ENCODE peak calls at places on chromosomes 7 and 10, in seven cellular contexts. W is stomach, V is GM23248, Q is pancreas, X is left ventricle myocardium inferior, R is PC-9, F is esophagus squamous epithelium. E is an unnamed sample.
A peak's percentile ranks its signal among the peaks of the same experiment; 100 is the strongest.

GRCh38 chr10:78362406-78363022 is 328.9 kb downstream of the RPS24 start:
- DNase-seq in V (peak; percentile 50), X (peak; percentile 26), W (no peak), R (no peak), Q (no peak), F (no peak), E (no peak)

GRCh38 chr10:131126321-131127121 is 185.0 kb downstream of the TCERG1L start:
- DNase-seq in W (no peak), V (no peak), X (no peak), Q (peak; percentile 66), F (no peak), R (no peak), E (no peak)

GRCh38 chr10:53839437-53840039 is 961.5 kb downstream of the PCDH15 start:
- DNase-seq in W (no peak), X (no peak), Q (no peak), V (peak; percentile 49), R (no peak), F (no peak), E (no peak)

GRCh38 chr7:2919256-2919655 is 75.1 kb upstream of the GNA12 start:
- DNase-seq in X (no peak), R (no peak), W (no peak), V (no peak), Q (no peak), F (no peak), E (no peak)

GRCh38 chr10:128087884-128088695 is 38.1 kb downstream of the MKI67 start:
- DNase-seq in F (no peak), Q (no peak), X (no peak), W (no peak), R (peak; percentile 35), V (no peak), E (no peak)

GRCh38 chr7:3399858-3400257 is 98.8 kb downstream of the SDK1 start:
- DNase-seq in V (peak; percentile 3), Q (no peak), W (no peak), F (no peak), R (no peak), X (no peak), E (no peak)

GRCh38 chr7:47573758-47574472 is 8.0 kb downstream of the TNS3 start:
- DNase-seq in R (peak; percentile 97), Q (peak; percentile 81), V (peak; percentile 93), X (no peak), F (no peak), W (peak; percentile 71), E (no peak)

GRCh38 chr7:4144801-4145470 is 537.2 kb upstream of the FOXK1 start:
- DNase-seq in X (peak; percentile 42), V (no peak), R (no peak), W (no peak), F (no peak), Q (no peak), E (no peak)

GRCh38 chr7:16094651-16095050 is 326.7 kb downstream of the CRPPA start:
- DNase-seq in Q (no peak), W (no peak), R (no peak), X (no peak), V (no peak), F (no peak), E (no peak)

GRCh38 chr10:52621635-52622079 is 150.9 kb downstream of the MBL2 start:
- DNase-seq in Q (no peak), F (no peak), R (no peak), V (peak; percentile 71), X (no peak), W (no peak), E (no peak)

GRCh38 chr7:28103984-28104628 is 76.5 kb downstream of the JAZF1 start:
- DNase-seq in V (no peak), W (peak; percentile 36), R (peak; percentile 83), X (peak; percentile 29), Q (peak; percentile 23), F (no peak), E (no peak)

GRCh38 chr10:86139066-86139657 is 227.4 kb downstream of the GRID1 start:
- DNase-seq in W (no peak), R (no peak), X (no peak), V (peak; percentile 1), Q (peak; percentile 45), F (no peak), E (no peak)

GRCh38 chr10:124032982-124033886 is 60.2 kb downstream of the CHST15 start:
- DNase-seq in F (no peak), V (peak; percentile 78), Q (no peak), R (no peak), X (no peak), W (no peak), E (no peak)

GRCh38 chr10:120685136-120685535 is 166.0 kb upstream of the WDR11 start:
- DNase-seq in V (no peak), W (no peak), X (no peak), R (no peak), Q (no peak), F (no peak), E (no peak)

GRCh38 chr7:1454471-1455065 is 4.7 kb downstream of the MICALL2 start:
- DNase-seq in F (no peak), R (no peak), W (peak; percentile 40), Q (peak; percentile 41), V (no peak), X (peak; percentile 40), E (no peak)

GRCh38 chr10:62096534-62096933 is 172.1 kb downstream of the RTKN2 start:
- DNase-seq in W (no peak), V (no peak), F (no peak), Q (no peak), X (no peak), R (no peak), E (no peak)

GRCh38 chr7:14931511-14932215 is 29.1 kb upstream of the DGKB start:
- DNase-seq in F (no peak), W (no peak), R (no peak), X (no peak), V (no peak), Q (peak; percentile 85), E (no peak)

GRCh38 chr10:3828404-3829192 is 43.6 kb upstream of the KLF6 start:
- DNase-seq in X (no peak), F (no peak), W (no peak), R (no peak), Q (no peak), V (peak; percentile 84), E (no peak)

GRCh38 chr10:92844746-92845145 is 3.6 kb upstream of the EXOC6 start:
- DNase-seq in Q (no peak), V (no peak), X (no peak), R (no peak), F (no peak), W (no peak), E (no peak)

GRCh38 chr10:127906548-127907377 is at the start of gene PTPRE:
- DNase-seq in V (peak; percentile 92), W (peak; percentile 83), X (peak; percentile 82), Q (peak; percentile 61), F (no peak), R (peak; percentile 75), E (peak; percentile 21)

GRCh38 chr7:155343661-155344121 is 46.0 kb downstream of the INSIG1 start:
- DNase-seq in X (no peak), F (no peak), Q (no peak), R (no peak), W (no peak), V (no peak), E (no peak)

GRCh38 chr7:155344270-155344617 is 46.6 kb downstream of the INSIG1 start:
- DNase-seq in F (no peak), V (no peak), Q (no peak), W (no peak), R (no peak), X (no peak), E (no peak)

GRCh38 chr7:155344618-155345433 is 47.1 kb downstream of the INSIG1 start:
- DNase-seq in W (peak; percentile 84), R (peak; percentile 66), V (peak; percentile 80), F (no peak), X (peak; percentile 71), Q (peak; percentile 84), E (peak; percentile 75)

GRCh38 chr7:155346285-155346684 is 48.6 kb downstream of the INSIG1 start:
- DNase-seq in Q (no peak), F (no peak), W (no peak), V (no peak), R (no peak), X (no peak), E (no peak)

DNA sequence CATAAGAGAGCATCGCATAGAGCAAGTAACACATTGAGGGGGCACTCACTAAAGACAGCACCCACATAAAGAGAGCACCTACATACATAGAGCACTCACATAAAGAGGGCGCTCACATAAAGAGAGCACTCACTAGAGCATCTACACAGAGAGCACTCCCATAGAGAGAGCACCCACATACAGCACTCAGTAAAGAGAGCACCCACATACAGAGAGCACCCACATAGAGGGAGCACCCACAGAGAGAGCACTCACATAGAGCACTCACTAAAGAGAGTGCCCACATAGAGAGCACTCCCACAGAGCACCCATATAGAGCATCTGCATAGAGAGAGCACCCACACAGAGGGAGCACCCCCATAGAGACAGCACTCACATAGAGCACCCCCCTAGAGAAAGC is 47.8 kb downstream of the INSIG1 start:
- DNase-seq in W (no peak), Q (no peak), F (no peak), V (no peak), R (no peak), X (no peak), E (no peak)
- H3K4me3 ChIP-seq in W (no peak overlapping the region), Q (no peak overlapping the region), F (no peak overlapping the region), V (no peak overlapping the region), R (no peak overlapping the region), X (no peak overlapping the region), E (no peak overlapping the region)

DNA sequence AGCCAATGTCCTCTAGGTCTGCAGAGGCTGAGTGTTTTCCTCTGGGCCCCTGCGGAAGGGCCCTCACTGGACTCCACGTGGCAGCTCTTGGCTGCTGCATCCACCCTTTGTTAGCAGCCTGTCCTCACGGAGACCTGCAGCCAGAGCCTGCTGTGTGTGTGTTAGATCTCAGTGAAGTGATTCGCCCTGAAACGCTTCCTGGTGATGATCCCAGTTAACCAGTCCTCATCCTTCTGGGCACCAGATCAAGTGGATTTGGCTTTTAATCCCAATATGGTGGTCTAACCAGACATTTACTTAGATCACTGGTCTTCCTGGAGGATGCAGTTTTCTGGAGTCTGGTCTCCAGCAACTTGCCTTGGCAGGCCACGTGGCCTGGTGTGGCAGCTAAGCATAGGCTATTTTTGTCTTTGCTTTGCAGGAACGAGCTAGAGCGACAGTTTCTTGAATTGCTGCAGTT is 39.5 kb upstream of the GJD4 start:
- DNase-seq in F (no peak), R (no peak), X (peak; percentile 29), Q (no peak), W (no peak), V (peak; percentile 62), E (no peak)
- H3K27ac ChIP-seq in F (no peak overlapping the region), R (no peak overlapping the region), X (peak overlapping the region; percentile 71), Q (no peak overlapping the region), W (no peak overlapping the region), V (peak overlapping the region; percentile 41), E (no peak overlapping the region)

DNA sequence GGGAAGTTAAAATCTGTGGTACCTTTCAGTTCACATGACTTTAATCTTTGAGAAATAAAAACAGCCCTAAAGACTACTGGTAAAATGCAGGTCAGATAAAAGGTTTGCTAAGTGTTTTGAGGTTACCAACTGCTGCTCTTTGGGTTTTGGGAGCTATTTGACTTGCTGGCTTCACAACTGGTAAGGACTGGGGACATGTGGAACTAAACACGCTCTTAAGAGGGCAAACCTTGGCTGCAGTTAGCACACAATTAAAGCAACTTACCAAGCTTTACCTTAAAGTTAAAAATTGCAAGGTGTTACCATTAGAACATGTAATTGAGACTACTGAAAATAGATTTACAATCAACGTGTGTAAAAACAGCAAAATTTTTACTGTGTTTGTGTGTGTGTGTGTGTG is 220.2 kb downstream of the PHF14 start:
- DNase-seq in W (no peak), F (no peak), V (peak; percentile 18), Q (no peak), R (no peak), X (no peak), E (no peak)
- H3K4me3 ChIP-seq in W (no peak overlapping the region), F (no peak overlapping the region), V (peak overlapping the region; percentile 74), Q (no peak overlapping the region), R (no peak overlapping the region), X (peak overlapping the region; percentile 61), E (no peak overlapping the region)

GRCh38 chr10:24255115-24255895 is 46.4 kb downstream of the KIAA1217 start:
- DNase-seq in W (no peak), R (peak; percentile 81), X (no peak), F (no peak), V (peak; percentile 49), Q (no peak), E (no peak)
- H3K27ac ChIP-seq in W (no peak overlapping the region), R (peak overlapping the region; percentile 57), X (peak overlapping the region; percentile 67), F (peak overlapping the region; percentile 96), V (no peak overlapping the region), Q (no peak overlapping the region), E (no peak overlapping the region)